ENCODE peak calls at places on chromosomes 5 and 9, in nine cellular contexts. Z is AG10803, O is omental fat pad, X is epithelial cell of esophagus, J is caudate nucleus, N is HT-29, P is NCI-H1105, F is occipital lobe, Q is GM23248. R is an unnamed sample.

GRCh38 chr5:132224721-132225120 is 2.9 kb downstream of the P4HA2 start:
- DNase-seq in P (no peak), Z (peak; percentile 75), X (no peak), F (no peak), Q (peak; percentile 69), J (no peak), N (no peak), O (no peak), R (no peak)

GRCh38 chr9:138121438-138122050 is 244.0 kb downstream of the CACNA1B start:
- DNase-seq in J (no peak), F (no peak), O (no peak), Q (no peak), Z (no peak), X (no peak), N (no peak), P (no peak), R (no peak)

GRCh38 chr9:12538842-12539584 is 154.2 kb upstream of the TYRP1 start:
- DNase-seq in O (no peak), Z (no peak), X (no peak), Q (no peak), F (no peak), J (no peak), P (no peak), N (no peak), R (no peak)

GRCh38 chr9:79660615-79661014 is 88.8 kb downstream of the TLE4 start:
- DNase-seq in F (no peak), P (peak; percentile 74), Q (no peak), X (no peak), Z (no peak), N (no peak), O (no peak), J (no peak), R (no peak)

GRCh38 chr5:54821445-54822330 is 163.7 kb downstream of the ESM1 start:
- DNase-seq in F (no peak), Z (peak; percentile 49), Q (no peak), P (no peak), N (no peak), J (no peak), O (no peak), X (no peak), R (no peak)

GRCh38 chr5:42495908-42496307 is 72.7 kb downstream of the GHR start:
- DNase-seq in P (no peak), X (peak; percentile 91), J (no peak), F (no peak), Q (peak; percentile 40), Z (no peak), O (no peak), N (no peak), R (peak; percentile 33)

GRCh38 chr5:59124983-59125960 is 542.4 kb downstream of the RAB3C start:
- DNase-seq in O (no peak), Q (no peak), F (no peak), X (no peak), P (no peak), J (no peak), Z (peak; percentile 35), N (no peak), R (no peak)

GRCh38 chr5:148848378-148849031 is 22.1 kb downstream of the ADRB2 start:
- DNase-seq in N (no peak), F (no peak), J (no peak), P (no peak), Z (no peak), Q (no peak), X (no peak), O (no peak), R (no peak)

GRCh38 chr9:106888992-106889631 is 26.1 kb downstream of the ZNF462 start:
- DNase-seq in O (no peak), F (no peak), P (no peak), N (peak; percentile 24), J (no peak), X (peak; percentile 85), Q (no peak), Z (no peak), R (no peak)

GRCh38 chr5:139747583-139748504 is 47.8 kb upstream of the PSD2 start:
- DNase-seq in P (no peak), X (no peak), O (peak; percentile 41), J (peak; percentile 17), Q (peak; percentile 86), Z (peak; percentile 45), N (no peak), F (peak; percentile 70), R (no peak)

GRCh38 chr9:38671748-38672147 is 48.2 kb downstream of the FAM240B start:
- DNase-seq in N (no peak), X (no peak), J (no peak), Q (no peak), F (no peak), Z (no peak), P (no peak), O (no peak), R (no peak)

GRCh38 chr9:98500337-98500919 is 208.3 kb downstream of the GABBR2 start:
- DNase-seq in P (no peak), X (no peak), O (no peak), F (no peak), Q (no peak), Z (no peak), N (no peak), J (no peak), R (no peak)

GRCh38 chr9:116661037-116661954 is 25.8 kb upstream of the TRIM32 start:
- DNase-seq in P (peak; percentile 57), F (peak; percentile 8), O (no peak), N (peak; percentile 67), Q (peak; percentile 93), X (peak; percentile 81), Z (peak; percentile 90), J (no peak), R (peak; percentile 12)

GRCh38 chr5:132546108-132546507 is 2.8 kb upstream of the IL5 start:
- DNase-seq in N (no peak), P (no peak), J (no peak), Q (no peak), X (no peak), Z (no peak), O (no peak), F (no peak), R (no peak)

GRCh38 chr5:395156-395920 is 47.6 kb upstream of the EXOC3 start:
- DNase-seq in N (peak; percentile 49), X (no peak), J (no peak), Z (peak; percentile 97), F (no peak), O (no peak), Q (peak; percentile 95), P (no peak), R (peak; percentile 2)

GRCh38 chr5:172875372-172876279 is 41.6 kb downstream of the ERGIC1 start:
- DNase-seq in P (no peak), Q (no peak), X (no peak), N (no peak), F (no peak), J (no peak), O (no peak), Z (no peak), R (no peak)

GRCh38 chr9:98074119-98074990 is 17.8 kb downstream of the NANS start:
- DNase-seq in O (peak; percentile 46), N (peak; percentile 86), F (no peak), J (peak; percentile 19), P (peak; percentile 30), Q (peak; percentile 73), Z (peak; percentile 48), X (peak; percentile 61), R (peak; percentile 68)

GRCh38 chr5:396715-397032 is 46.3 kb upstream of the EXOC3 start:
- DNase-seq in N (no peak), Q (no peak), F (no peak), X (no peak), J (no peak), Z (no peak), P (no peak), O (no peak), R (peak; percentile 3)

GRCh38 chr5:54837939-54838457 is 147.4 kb downstream of the ESM1 start:
- DNase-seq in O (no peak), Z (no peak), N (no peak), X (no peak), Q (no peak), P (no peak), F (no peak), J (no peak), R (no peak)

GRCh38 chr5:139382371-139382770 is 726 bp downstream of the SLC23A1 start:
- DNase-seq in P (no peak), X (no peak), O (no peak), J (no peak), N (no peak), Z (no peak), F (no peak), Q (no peak), R (no peak)

GRCh38 chr5:111589320-111589719 is 77.0 kb upstream of the STARD4 start:
- DNase-seq in Q (no peak), Z (no peak), X (no peak), F (no peak), P (no peak), J (no peak), O (no peak), N (no peak), R (no peak)

GRCh38 chr9:113622600-113623400 is 159.3 kb downstream of the RGS3 start:
- DNase-seq in X (peak; percentile 64), P (no peak), F (no peak), O (no peak), Q (peak; percentile 92), J (no peak), Z (peak; percentile 73), N (peak; percentile 74), R (no peak)

GRCh38 chr9:94687451-94687850 is 39.0 kb upstream of the AOPEP start:
- DNase-seq in J (no peak), P (peak; percentile 17), Q (no peak), N (no peak), O (no peak), Z (no peak), F (no peak), X (peak; percentile 31), R (no peak)

GRCh38 chr9:137411670-137412380 is 11.1 kb downstream of the EXD3 start:
- DNase-seq in N (peak; percentile 90), J (no peak), X (peak; percentile 85), Q (peak; percentile 86), O (peak; percentile 55), P (no peak), Z (peak; percentile 76), F (no peak), R (peak; percentile 75)

GRCh38 chr9:13485068-13485596 is 205.6 kb upstream of the MPDZ start:
- DNase-seq in P (no peak), Q (peak; percentile 85), N (no peak), J (no peak), Z (peak; percentile 83), X (peak; percentile 86), F (no peak), O (peak; percentile 24), R (peak; percentile 76)

GRCh38 chr5:75050415-75050814 is 1.9 kb downstream of the GCNT4 start:
- DNase-seq in X (peak; percentile 26), Z (peak; percentile 33), J (no peak), P (no peak), N (no peak), Q (peak; percentile 51), O (no peak), F (no peak), R (no peak)

GRCh38 chr5:122385786-122386185 is 73.7 kb downstream of the SNCAIP start:
- DNase-seq in F (no peak), J (no peak), X (no peak), Q (peak; percentile 45), Z (peak; percentile 83), P (no peak), O (no peak), N (no peak), R (no peak)

GRCh38 chr9:93990448-93990847 is 35.3 kb upstream of the BARX1 start:
- DNase-seq in P (no peak), X (no peak), Z (no peak), F (no peak), Q (no peak), N (no peak), J (no peak), O (no peak), R (no peak)